ENCODE peak calls at places on chromosomes 13 and 19, in seven cellular contexts. H is RPMI7951, V is body of pancreas, Z is KBM-7, U is B cell, E is KG1, W is germinal center. Q is an unnamed sample.

GRCh38 chr13:40502236-40502635 is 164.2 kb downstream of the FOXO1 start:
- DNase-seq in H (no peak), V (no peak), Z (no peak), U (no peak), E (no peak), W (no peak), Q (no peak)

GRCh38 chr19:34224996-34225658 is 29.2 kb upstream of the GARRE1 start:
- DNase-seq in H (peak; percentile 53), V (no peak), Z (no peak), U (no peak), E (no peak), W (no peak), Q (no peak)

GRCh38 chr19:10501971-10502523 is 1.1 kb downstream of the KEAP1 start:
- DNase-seq in H (peak; percentile 65), V (peak; percentile 96), Z (peak; percentile 49), U (no peak), E (no peak), W (peak; percentile 63), Q (peak; percentile 55)

GRCh38 chr19:10431254-10431942 is 11.1 kb downstream of the PDE4A start:
- DNase-seq in H (peak; percentile 42), V (peak; percentile 46), Z (no peak), U (peak; percentile 72), E (no peak), W (peak; percentile 58), Q (no peak)

GRCh38 chr19:38735257-38735686 is 9.0 kb downstream of the CAPN12 start:
- DNase-seq in H (no peak), V (peak; percentile 57), Z (no peak), U (peak; percentile 74), E (no peak), W (peak; percentile 71), Q (no peak)

GRCh38 chr13:33639640-33640080 is 178.3 kb upstream of the RFC3 start:
- DNase-seq in H (peak; percentile 76), V (no peak), Z (no peak), U (no peak), E (no peak), W (no peak), Q (no peak)

GRCh38 chr19:41205995-41206394 is 13.0 kb downstream of the CYP2S1 start:
- DNase-seq in H (peak; percentile 50), V (no peak), Z (no peak), U (no peak), E (no peak), W (no peak), Q (no peak)

GRCh38 chr19:16041571-16042386 is 34.5 kb upstream of the TPM4 start:
- DNase-seq in H (peak; percentile 61), V (peak; percentile 77), Z (peak; percentile 86), U (peak; percentile 82), E (peak; percentile 14), W (peak; percentile 86), Q (peak; percentile 93)

GRCh38 chr19:46955813-46956371 is 63.7 kb upstream of the NPAS1 start:
- DNase-seq in H (no peak), V (no peak), Z (no peak), U (no peak), E (no peak), W (no peak), Q (no peak)

GRCh38 chr13:36369268-36370107 is 23.3 kb upstream of the SPART start:
- DNase-seq in H (peak; percentile 82), V (no peak), Z (no peak), U (no peak), E (no peak), W (no peak), Q (no peak)

Q was measured in mesothelial cell of epicardium.